ENCODE peak calls at places on chromosomes 4 and X, in four cellular contexts. T is AG10803, Z is heart left ventricle, P is thoracic aorta. I is an unnamed sample.

GRCh38 chr4:176002007-176002623 is 63.5 kb upstream of the WDR17 start:
- DNase-seq in T (peak), P (no peak), Z (no peak), I (peak)

GRCh38 chr4:116489739-116490138 is 595.6 kb downstream of the TRAM1L1 start:
- DNase-seq in P (no peak), T (no peak), Z (no peak), I (no peak)

GRCh38 chrX:70292788-70293187 is 2.9 kb downstream of the KIF4A start:
- DNase-seq in P (no peak), Z (no peak), T (peak), I (peak)

GRCh38 chr4:19615086-19615689 is 636.5 kb upstream of the SLIT2 start:
- DNase-seq in P (no peak), T (no peak), Z (no peak), I (no peak)

GRCh38 chrX:154419688-154420401 is 8.5 kb downstream of the TAFAZZIN start:
- DNase-seq in Z (peak), T (no peak), P (no peak), I (no peak)

GRCh38 chr4:117447925-117448324 is 362.5 kb upstream of the TRAM1L1 start:
- DNase-seq in T (no peak), P (no peak), Z (no peak), I (no peak)

GRCh38 chr4:152360045-152360410 is 175.9 kb downstream of the FBXW7 start:
- DNase-seq in P (no peak), Z (no peak), T (peak), I (no peak)

GRCh38 chrX:78957768-78958130 is 12.6 kb downstream of the P2RY10 start:
- DNase-seq in Z (no peak), T (no peak), P (no peak), I (no peak)

GRCh38 chrX:131704136-131704695 is 160.3 kb downstream of the OR13H1 start:
- DNase-seq in P (no peak), Z (no peak), T (peak), I (no peak)

GRCh38 chr4:3867403-3868100 is 101.4 kb downstream of the ADRA2C start:
- DNase-seq in T (no peak), Z (no peak), P (no peak), I (no peak)

GRCh38 chr4:33150139-33150538 is 2430.0 kb downstream of the PCDH7 start:
- DNase-seq in Z (no peak), P (no peak), T (no peak), I (no peak)

GRCh38 chr4:59238212-59238611 is 1961.9 kb upstream of the ADGRL3 start:
- DNase-seq in T (no peak), P (no peak), Z (no peak), I (no peak)

GRCh38 chr4:170990989-170991589 is 822.1 kb upstream of the GALNTL6 start:
- DNase-seq in T (no peak), Z (no peak), P (no peak), I (no peak)

GRCh38 chr4:84967292-84967651 is 782 bp upstream of the WDFY3 start:
- DNase-seq in P (no peak), Z (no peak), T (peak), I (no peak)

GRCh38 chrX:19540076-19540475 is 24.8 kb upstream of the MAP3K15 start:
- DNase-seq in P (no peak), T (no peak), Z (no peak), I (no peak)

GRCh38 chrX:41634284-41634683 is 54.5 kb upstream of the GPR34 start:
- DNase-seq in Z (peak), T (no peak), P (no peak), I (peak)

GRCh38 chr4:978957-979701 is 5.8 kb upstream of the DGKQ start:
- DNase-seq in P (no peak), Z (no peak), T (peak), I (peak)

GRCh38 chrX:40784516-40785151 is 49.3 kb upstream of the MED14 start:
- DNase-seq in Z (no peak), T (no peak), P (no peak), I (no peak)

GRCh38 chr4:153916273-153916755 is 127.4 kb upstream of the SFRP2 start:
- DNase-seq in Z (no peak), P (no peak), T (no peak), I (peak)

GRCh38 chr4:8817813-8818062 is 53.9 kb downstream of the HMX1 start:
- DNase-seq in T (no peak), P (no peak), Z (no peak), I (no peak)

GRCh38 chr4:11966782-11967181 is 538.1 kb upstream of the HS3ST1 start:
- DNase-seq in P (no peak), T (no peak), Z (no peak), I (no peak)

GRCh38 chrX:69424161-69424560 is 80.0 kb upstream of the NALF2 start:
- DNase-seq in T (peak), P (no peak), Z (no peak), I (peak)

GRCh38 chr4:25505637-25505991 is 128.6 kb downstream of the ANAPC4 start:
- DNase-seq in T (no peak), Z (no peak), P (no peak), I (no peak)

GRCh38 chr4:170736710-170737109 is 647.0 kb upstream of the AADAT start:
- DNase-seq in P (no peak), Z (no peak), T (no peak), I (no peak)

GRCh38 chrX:85611926-85612325 is 232.5 kb upstream of the POF1B start:
- DNase-seq in Z (no peak), P (no peak), T (peak), I (peak)

GRCh38 chrX:10794203-10794630 is 173.8 kb upstream of the MID1 start:
- DNase-seq in T (peak), Z (no peak), P (no peak), I (no peak)

GRCh38 chrX:135463937-135464336 is 42.2 kb downstream of the SMIM10L2A start:
- DNase-seq in T (peak), Z (no peak), P (no peak), I (peak)

GRCh38 chrX:121407627-121408026 is 360.2 kb downstream of the GLUD2 start:
- DNase-seq in Z (no peak), T (no peak), P (no peak), I (no peak)

GRCh38 chrX:22800806-22801205 is 199.0 kb upstream of the DDX53 start:
- DNase-seq in P (no peak), Z (no peak), T (peak), I (peak)

GRCh38 chr4:78781086-78781630 is 5.0 kb downstream of the BMP2K start:
- DNase-seq in Z (no peak), T (no peak), P (no peak), I (no peak)

GRCh38 chr4:61517144-61517543 is 317.0 kb downstream of the ADGRL3 start:
- DNase-seq in T (no peak), Z (no peak), P (no peak), I (no peak)

GRCh38 chr4:2364654-2365053 is 53.8 kb downstream of the ZFYVE28 start:
- DNase-seq in T (peak), P (no peak), Z (peak), I (peak)

GRCh38 chr4:7876096-7876993 is 63.3 kb downstream of the AFAP1 start:
- DNase-seq in Z (no peak), P (no peak), T (peak), I (peak)

GRCh38 chr4:152103181-152103901 is 342.5 kb upstream of the GATB start:
- DNase-seq in P (no peak), T (no peak), Z (no peak), I (no peak)

GRCh38 chr4:179817317-179817716 is 2375.1 kb upstream of the AGA start:
- DNase-seq in P (no peak), Z (no peak), T (no peak), I (no peak)

GRCh38 chr4:88573995-88574394 is 18.3 kb upstream of the HERC3 start:
- DNase-seq in Z (no peak), P (no peak), T (no peak), I (peak)

GRCh38 chrX:153400146-153401132 is 711 bp downstream of the PNMA6E start:
- DNase-seq in T (no peak), P (no peak), Z (no peak), I (peak)

GRCh38 chr4:722181-722725 is 16.6 kb downstream of the PCGF3 start:
- DNase-seq in P (no peak), T (no peak), Z (no peak), I (no peak)

GRCh38 chrX:134484039-134484438 is 24.1 kb downstream of the HPRT1 start:
- DNase-seq in Z (no peak), P (no peak), T (peak), I (peak)

GRCh38 chr4:175671491-175671934 is 140.6 kb downstream of the GPM6A start:
- DNase-seq in T (no peak), Z (no peak), P (no peak), I (no peak)

DNA sequence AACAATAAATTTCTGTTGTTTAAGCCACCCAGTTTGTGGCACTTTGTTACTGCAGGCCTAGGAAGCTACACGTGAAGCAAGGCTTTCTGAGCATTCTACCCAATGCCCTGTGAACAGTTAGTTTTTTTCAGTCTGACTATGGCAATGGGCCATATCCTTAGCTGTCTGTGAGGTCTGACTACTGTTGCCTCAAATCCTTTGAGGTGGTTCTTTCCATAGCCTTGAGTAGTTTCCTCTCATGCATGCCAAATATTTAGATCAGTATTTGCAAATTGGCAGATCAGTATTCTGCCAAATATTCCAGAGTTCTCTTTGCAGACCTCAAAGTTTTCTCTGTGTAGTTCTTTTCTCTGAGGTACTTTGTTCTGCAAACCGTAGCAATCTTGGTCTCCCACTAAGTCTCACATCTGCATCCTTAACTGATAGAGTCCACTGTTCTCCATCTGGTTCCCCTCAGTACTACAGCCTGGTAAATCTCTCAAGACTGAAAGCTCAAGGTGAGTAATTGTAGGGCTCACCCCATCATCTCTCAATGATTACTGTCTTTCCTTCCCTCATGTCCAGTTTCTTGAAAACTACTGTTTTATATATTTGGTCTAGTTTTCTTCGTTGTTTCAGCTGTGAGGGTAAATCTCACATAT is 984.9 kb upstream of the INTU start:
- DNase-seq in P (no peak), T (peak), Z (no peak), I (peak)
- TF ChIP-seq CTCF in P (no peak), T (no peak), Z (no peak), I (no peak)

GRCh38 chr4:47662975-47663374 is 174.9 kb downstream of the CORIN start:
- DNase-seq in T (no peak), P (no peak), Z (no peak), I (no peak)
- TF ChIP-seq CTCF in T (peak), P (no peak), Z (peak), I (peak)

GRCh38 chr4:112942077-112942476 is 107.4 kb upstream of the ANK2 start:
- DNase-seq in P (no peak), Z (no peak), T (no peak), I (no peak)
- TF ChIP-seq CTCF in P (no peak), Z (no peak), T (no peak), I (no peak)

DNA sequence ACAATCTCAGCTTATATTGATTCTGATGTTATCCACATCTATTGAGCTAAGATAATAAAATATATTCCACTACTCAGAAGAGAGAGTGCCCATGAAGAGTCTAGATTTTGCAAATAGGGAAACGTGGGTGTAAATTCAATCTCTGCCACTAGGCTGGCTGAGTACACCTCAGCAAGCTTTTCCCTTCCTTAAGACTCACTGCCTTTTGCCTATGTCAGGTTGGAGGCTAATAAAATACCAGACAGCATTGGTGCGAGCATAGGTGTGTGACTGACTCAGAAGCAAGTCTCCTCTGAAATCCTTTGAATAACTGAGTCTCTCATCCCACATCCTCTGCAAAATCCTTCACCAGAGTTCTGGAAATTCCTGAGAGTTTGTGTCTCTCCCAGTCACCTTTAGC is 405.4 kb upstream of the CPEB2 start:
- DNase-seq in Z (no peak), P (no peak), T (no peak), I (no peak)
- TF ChIP-seq CTCF in Z (no peak), P (no peak), T (no peak), I (peak)

DNA sequence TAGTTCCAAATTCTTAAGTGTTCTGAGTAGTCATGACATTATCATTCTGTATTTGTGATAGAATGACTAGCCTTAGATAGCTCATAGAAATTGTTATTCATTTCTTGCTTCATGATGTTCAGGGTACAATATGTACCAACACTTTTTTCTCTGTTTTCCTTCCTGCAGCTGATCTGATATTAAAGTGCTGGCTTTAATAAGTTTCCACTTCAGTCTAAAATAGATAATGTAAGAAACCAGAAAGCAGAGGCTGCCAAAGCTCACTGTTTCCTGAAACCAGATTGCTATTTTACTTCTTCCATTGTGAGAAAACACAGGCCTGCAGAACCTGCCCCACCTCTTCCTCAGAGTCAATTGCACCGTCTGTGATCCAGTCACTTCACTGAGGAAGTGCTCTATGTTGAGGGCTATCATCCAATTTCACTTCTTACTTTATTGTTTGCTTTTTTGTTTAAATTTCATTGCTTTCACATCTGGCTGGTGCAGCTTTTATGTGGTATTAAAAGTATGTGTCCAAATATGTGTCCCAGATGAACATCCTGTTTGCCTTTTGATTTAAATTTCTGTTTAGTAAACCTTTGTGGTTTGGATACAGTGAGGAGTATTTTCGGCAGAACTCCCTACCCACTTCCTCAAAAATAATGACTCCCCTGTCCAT is 652.1 kb downstream of the ANKRD50 start:
- DNase-seq in Z (peak), T (peak), P (no peak), I (peak)
- TF ChIP-seq CTCF in Z (no peak), T (no peak), P (no peak), I (no peak)

GRCh38 chr4:82798168-82799005 is at the start of gene SCD5:
- DNase-seq in P (peak), T (peak), Z (peak), I (peak)
- TF ChIP-seq CTCF in P (no peak), T (no peak), Z (no peak), I (no peak)

DNA sequence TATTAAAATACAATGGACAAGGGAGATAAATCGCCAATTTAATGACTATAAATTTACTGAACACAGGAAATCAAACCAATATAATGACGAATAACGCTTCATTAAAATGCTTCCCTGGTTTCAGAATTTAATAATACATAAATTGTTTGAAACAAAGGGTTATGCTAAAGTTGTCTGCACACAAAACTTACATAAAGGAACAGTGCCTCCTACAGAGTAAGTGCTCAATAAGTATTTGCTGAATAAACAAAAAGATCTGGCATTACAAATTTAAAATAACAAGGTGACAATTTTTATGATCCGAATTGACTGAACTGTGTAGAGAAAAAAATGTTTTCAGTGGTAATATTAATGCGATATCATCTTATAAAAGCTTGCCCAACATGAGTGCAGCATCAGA is 69.6 kb downstream of the NOCT start:
- DNase-seq in Z (no peak), P (no peak), T (peak), I (peak)
- TF ChIP-seq CTCF in Z (peak), P (no peak), T (peak), I (peak)